ENCODE peak calls at places on chromosomes 13 and 19, in five cellular contexts. Z, V, W, M and G are unnamed samples.

GRCh38 chr13:113970810-113971470 is 2.9 kb downstream of the C13orf46 start:
- DNase-seq in M (peak; percentile 68), Z (no peak), W (no peak), V (peak; percentile 43), G (peak; percentile 73)

GRCh38 chr13:71525004-71525403 is 342.0 kb downstream of the DACH1 start:
- DNase-seq in M (no peak), Z (no peak), V (no peak), W (no peak), G (no peak)

GRCh38 chr13:66656050-66656449 is 574.1 kb downstream of the PCDH9 start:
- DNase-seq in V (no peak), W (peak; percentile 44), Z (no peak), M (no peak), G (no peak)

GRCh38 chr13:20993661-20994440 is 67.5 kb downstream of the LATS2 start:
- DNase-seq in W (no peak), M (no peak), Z (peak; percentile 88), V (peak; percentile 90), G (peak; percentile 67)

GRCh38 chr19:6519289-6519688 is 11.5 kb upstream of the TNFSF9 start:
- DNase-seq in Z (peak; percentile 39), M (no peak), V (peak; percentile 80), W (no peak), G (peak; percentile 68)

GRCh38 chr19:13993554-13994308 is 12.4 kb downstream of the RFX1 start:
- DNase-seq in Z (no peak), W (no peak), M (no peak), V (no peak), G (no peak)

GRCh38 chr13:113595131-113595530 is 10.6 kb downstream of the TFDP1 start:
- DNase-seq in Z (no peak), V (no peak), M (no peak), W (no peak), G (no peak)

GRCh38 chr13:95083758-95084157 is 217.5 kb downstream of the ABCC4 start:
- DNase-seq in W (no peak), V (peak; percentile 75), M (no peak), Z (peak; percentile 18), G (no peak)

GRCh38 chr19:45515081-45515624 is 7.9 kb downstream of the VASP start:
- DNase-seq in Z (no peak), W (no peak), V (no peak), M (peak; percentile 58), G (no peak)

GRCh38 chr13:108214511-108215383 is 589 bp downstream of the LIG4 start:
- DNase-seq in M (no peak), W (peak; percentile 51), V (no peak), Z (no peak), G (no peak)

GRCh38 chr19:16327911-16328823 is 3.5 kb downstream of the KLF2 start:
- DNase-seq in V (peak; percentile 93), Z (no peak), W (no peak), M (peak; percentile 79), G (no peak)

GRCh38 chr19:45440259-45440638 is 16.5 kb upstream of the ERCC1 start:
- DNase-seq in V (no peak), W (no peak), M (no peak), Z (no peak), G (no peak)

GRCh38 chr13:111407381-111408131 is 87.1 kb downstream of the TEX29 start:
- DNase-seq in W (no peak), Z (no peak), M (no peak), V (no peak), G (no peak)

GRCh38 chr19:3381701-3382372 is 15.5 kb downstream of the NFIC start:
- DNase-seq in V (no peak), M (no peak), Z (no peak), W (no peak), G (no peak)

GRCh38 chr13:110559429-110559943 is 2.0 kb downstream of the RAB20 start:
- DNase-seq in W (no peak), V (peak; percentile 47), Z (no peak), M (peak; percentile 57), G (no peak)

GRCh38 chr13:94050686-94051085 is 428.8 kb downstream of the DCT start:
- DNase-seq in M (no peak), V (no peak), W (no peak), Z (no peak), G (no peak)

GRCh38 chr13:46804391-46804815 is 7.4 kb upstream of the ESD start:
- DNase-seq in W (no peak), M (no peak), Z (peak; percentile 81), V (peak; percentile 95), G (peak; percentile 69)

GRCh38 chr19:44620667-44621066 is 7.3 kb downstream of the IGSF23 start:
- DNase-seq in Z (no peak), W (no peak), V (no peak), M (no peak), G (no peak)

GRCh38 chr13:71316964-71317363 is 550.0 kb downstream of the DACH1 start:
- DNase-seq in Z (no peak), M (no peak), V (no peak), W (no peak), G (no peak)

GRCh38 chr19:38306236-38306635 is 2.2 kb downstream of the C19orf33 start:
- DNase-seq in M (no peak), Z (no peak), V (no peak), W (no peak), G (no peak)

GRCh38 chr19:56105090-56105701 is 15.9 kb downstream of the ZNF787 start:
- DNase-seq in V (peak; percentile 53), M (peak; percentile 63), W (peak; percentile 87), Z (no peak), G (peak; percentile 76)

GRCh38 chr19:50723735-50724521 is 764 bp downstream of the CLEC11A start:
- DNase-seq in M (no peak), V (no peak), Z (no peak), W (no peak), G (no peak)

GRCh38 chr19:50720921-50721291 is 1.3 kb upstream of the SHANK1 start:
- DNase-seq in Z (peak; percentile 32), M (no peak), V (peak; percentile 74), W (peak; percentile 38), G (no peak)

GRCh38 chr19:50723069-50723468 is at the start of gene CLEC11A:
- DNase-seq in M (peak; percentile 72), V (peak; percentile 82), Z (peak; percentile 44), W (no peak), G (no peak)

GRCh38 chr19:50721441-50722137 is 1.6 kb upstream of the CLEC11A start:
- DNase-seq in Z (no peak), V (no peak), W (no peak), M (no peak), G (no peak)

DNA sequence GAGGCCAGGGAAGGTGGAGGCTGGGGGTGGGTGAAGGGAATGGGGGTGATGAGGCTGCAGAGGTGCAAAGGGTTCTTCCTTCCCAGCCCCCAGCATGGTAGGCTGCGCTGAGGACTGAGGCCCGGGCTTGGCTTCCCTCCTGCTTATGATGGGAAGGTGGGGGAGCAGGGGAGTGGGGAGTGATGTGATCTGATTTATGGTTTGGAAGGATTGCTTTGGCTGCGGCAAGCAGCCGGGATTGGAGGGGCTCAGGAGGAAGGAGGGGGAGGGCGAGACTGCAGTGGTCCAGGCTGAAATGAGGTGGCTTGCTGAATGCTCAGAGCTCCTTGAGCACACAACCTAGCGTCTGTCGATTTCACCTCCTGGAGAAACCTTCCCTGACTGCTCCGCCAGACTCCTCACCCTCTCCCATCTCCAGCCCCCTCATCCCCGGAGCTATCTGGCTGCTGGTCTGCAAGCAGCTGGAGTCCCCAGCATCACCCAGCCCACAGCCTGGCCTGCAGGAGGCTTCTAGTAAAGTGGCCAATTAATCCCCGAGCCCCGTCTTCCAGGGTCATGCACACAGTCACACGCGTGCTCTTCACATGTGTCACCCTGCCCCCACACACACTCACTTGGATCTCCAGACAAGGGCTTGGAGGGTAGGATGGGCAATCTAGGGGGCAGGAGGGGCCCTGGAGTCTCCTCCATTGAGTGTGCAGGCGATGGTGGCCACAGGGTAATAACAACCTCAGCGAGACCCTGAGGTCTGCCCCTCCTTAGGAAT is 733 bp upstream of the CLEC11A start:
- DNase-seq in M (no peak), Z (no peak), W (no peak), V (peak; percentile 18), G (no peak)
- H3K4me3 ChIP-seq in M (peak overlapping the region; percentile 73), Z (peak overlapping the region; percentile 88), W (no peak overlapping the region), V (peak overlapping the region; percentile 77), G (no peak overlapping the region)

GRCh38 chr13:99969934-99970760 is 1.4 kb downstream of the ZIC5 start:
- DNase-seq in Z (no peak), V (no peak), W (peak; percentile 92), M (no peak), G (no peak)
- TF ChIP-seq CTCF in Z (no peak), V (no peak), W (peak; percentile 4), M (no peak), G (no peak)

DNA sequence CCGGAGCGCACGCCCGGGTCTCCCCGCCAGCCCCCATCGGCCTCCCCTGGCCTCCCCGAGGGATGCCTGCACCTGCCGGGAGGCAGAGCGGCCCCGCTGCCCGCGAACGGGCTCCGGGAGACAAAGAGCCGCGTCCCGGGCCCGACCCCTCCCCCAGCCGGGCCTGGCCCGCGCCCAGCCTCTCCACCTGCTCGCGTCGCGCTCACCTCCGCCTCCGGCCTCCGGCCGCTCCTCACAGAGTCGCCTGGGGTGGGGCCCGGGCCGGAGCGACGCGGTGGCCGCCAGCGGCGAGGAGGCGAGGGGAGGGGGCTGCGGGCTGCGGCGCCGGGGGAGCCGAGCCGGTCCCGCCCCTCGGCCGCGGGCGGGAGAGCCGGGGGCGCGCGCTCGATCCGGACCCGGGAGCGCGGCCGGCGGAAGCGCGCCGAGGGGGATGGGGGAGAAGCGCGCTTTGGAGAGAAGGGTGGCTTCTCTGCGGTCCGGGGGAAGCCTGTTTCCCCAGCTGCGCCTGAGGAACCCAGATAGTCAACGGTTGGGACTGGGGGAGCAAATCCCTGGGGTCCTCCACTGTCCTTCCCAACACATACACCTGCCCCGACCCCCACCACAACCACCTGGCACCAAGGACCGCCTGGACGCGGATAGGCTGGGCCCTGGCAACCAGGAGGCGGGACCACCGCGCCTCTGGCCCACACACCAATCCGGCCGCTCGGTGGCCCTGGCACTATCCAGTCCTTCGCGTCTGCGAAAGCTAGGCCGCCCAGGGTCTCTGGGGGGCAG is at the start of gene PRR36:
- DNase-seq in M (no peak), V (no peak), W (peak; percentile 92), Z (no peak), G (no peak)
- H3K4me3 ChIP-seq in M (peak within 1 kb of the TSS; percentile 59), V (peak within 1 kb of the TSS; percentile 22), W (peak within 1 kb of the TSS; percentile 99), Z (no peak within 1 kb of the TSS), G (peak within 1 kb of the TSS; percentile 25)

DNA sequence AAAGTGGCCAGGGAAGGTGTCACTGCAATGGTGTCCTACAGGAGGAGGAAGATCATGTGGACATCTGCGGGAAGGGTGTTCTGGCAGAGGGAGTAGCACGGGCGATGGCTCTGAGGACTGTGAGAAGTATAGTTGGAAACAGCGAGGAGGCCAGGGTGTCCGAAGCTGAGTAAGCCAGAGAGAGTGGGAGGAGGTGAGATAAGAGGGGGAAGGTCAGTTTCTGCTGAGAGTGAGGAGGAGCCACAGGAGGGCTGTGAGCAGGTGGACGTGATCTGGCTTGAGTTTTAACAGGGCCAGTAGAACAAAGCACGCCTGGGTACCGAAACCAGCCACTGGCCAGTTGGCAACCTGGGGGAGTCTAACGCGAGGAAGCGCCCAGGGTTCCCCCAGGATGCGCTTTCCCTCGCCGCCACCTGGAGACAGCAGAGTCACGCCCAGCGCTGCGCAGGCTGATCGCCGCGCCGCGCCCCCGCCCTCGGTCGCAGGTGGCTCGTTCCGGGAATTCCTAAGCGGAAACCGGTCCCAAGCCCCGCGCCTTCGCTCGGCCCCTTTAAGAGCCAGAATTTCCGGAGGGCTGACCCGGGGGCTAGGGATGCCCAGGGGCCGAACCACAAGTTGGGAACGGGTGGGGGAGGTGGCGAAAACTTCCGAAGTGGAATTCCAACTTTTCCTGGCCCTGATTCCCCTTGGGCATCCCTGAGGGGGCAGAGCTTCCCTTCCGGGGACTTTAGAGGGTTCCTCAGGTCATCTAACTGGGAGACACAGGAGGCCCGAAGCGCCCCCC is 1.1 kb upstream of the LSR start:
- DNase-seq in W (peak; percentile 98), V (no peak), Z (no peak), M (no peak), G (no peak)
- TF ChIP-seq CTCF in W (peak; percentile 50), V (no peak), Z (no peak), M (peak; percentile 47), G (no peak)

GRCh38 chr19:534088-534487 is 2.5 kb downstream of the CDC34 start:
- DNase-seq in W (no peak), M (no peak), V (no peak), Z (no peak), G (no peak)
- H3K4me3 ChIP-seq in W (no peak overlapping the region), M (peak overlapping the region; percentile 100), V (peak overlapping the region; percentile 88), Z (peak overlapping the region; percentile 98), G (peak overlapping the region; percentile 93)